ENCODE peak calls at places on chromosomes 11 and 22, in nine cellular contexts. C is right lobe of liver, W is IMR-90, Q is H54, J is esophagus muscularis mucosa, X is HepG2, P is uterus, E is transverse colon, A is sigmoid colon. N is an unnamed sample.

GRCh38 chr11:18277560-18278271 is 11.7 kb downstream of the SAA1 start:
- DNase-seq in C (no peak), P (no peak), J (no peak), A (no peak), E (no peak), W (peak), X (no peak), Q (no peak), N (peak)

GRCh38 chr22:45731041-45731797 is 59.6 kb downstream of the ATXN10 start:
- DNase-seq in Q (peak), C (no peak), W (peak), X (no peak), J (no peak), P (no peak), A (no peak), E (peak), N (no peak)

GRCh38 chr11:28690746-28691145 is 582.6 kb downstream of the METTL15 start:
- DNase-seq in A (no peak), W (peak), E (no peak), X (no peak), J (no peak), C (no peak), P (no peak), Q (no peak), N (no peak)

GRCh38 chr22:43409046-43409445 is 2.8 kb upstream of the MPPED1 start:
- DNase-seq in A (no peak), C (peak), P (no peak), E (no peak), W (no peak), Q (no peak), J (no peak), X (no peak), N (no peak)

GRCh38 chr22:36331912-36332622 is 55.7 kb downstream of the MYH9 start:
- DNase-seq in Q (no peak), A (peak), W (peak), C (no peak), X (no peak), E (peak), P (peak), J (no peak), N (peak)

GRCh38 chr22:37023743-37024338 is 4.3 kb downstream of the MPST start:
- DNase-seq in P (no peak), A (no peak), J (no peak), Q (no peak), X (peak), E (peak), C (peak), W (no peak), N (no peak)

GRCh38 chr22:37021710-37022482 is 2.4 kb downstream of the MPST start:
- DNase-seq in Q (peak), E (peak), P (no peak), C (peak), W (peak), A (no peak), J (no peak), X (no peak), N (peak)

GRCh38 chr11:46363455-46363920 is 16.2 kb downstream of the DGKZ start:
- DNase-seq in J (no peak), Q (peak), E (no peak), C (no peak), X (no peak), A (no peak), P (no peak), W (peak), N (no peak)

GRCh38 chr11:94623120-94623735 is 56.1 kb downstream of the PIWIL4 start:
- DNase-seq in P (peak), E (peak), J (no peak), Q (peak), C (no peak), A (no peak), W (peak), X (peak), N (peak)

GRCh38 chr11:69863544-69864200 is 44.5 kb upstream of the FGF3 start:
- DNase-seq in C (no peak), X (no peak), P (no peak), J (no peak), E (no peak), Q (no peak), W (no peak), A (no peak), N (no peak)

GRCh38 chr22:22689621-22690345 is 45.4 kb downstream of the GGTLC2 start:
- DNase-seq in Q (no peak), J (no peak), P (no peak), A (peak), W (no peak), C (no peak), E (no peak), X (no peak), N (no peak)

GRCh38 chr11:45108070-45109064 is 38.1 kb upstream of the PRDM11 start:
- DNase-seq in A (no peak), J (peak), X (no peak), Q (no peak), C (no peak), P (no peak), W (no peak), E (peak), N (no peak)

GRCh38 chr11:12693485-12694181 is 19.4 kb downstream of the TEAD1 start:
- DNase-seq in P (peak), J (no peak), X (peak), E (peak), Q (no peak), C (no peak), W (peak), A (peak), N (no peak)

GRCh38 chr11:66087148-66087908 is 17.3 kb downstream of the PACS1 start:
- DNase-seq in A (no peak), J (no peak), W (no peak), Q (no peak), E (no peak), C (no peak), X (no peak), P (no peak), N (no peak)

GRCh38 chr11:111932605-111932938 is 4.6 kb upstream of the DIXDC1 start:
- DNase-seq in E (no peak), J (no peak), A (no peak), W (peak), C (no peak), Q (no peak), P (no peak), X (no peak), N (no peak)

GRCh38 chr11:62171261-62171723 is 18.7 kb upstream of the SCGB1D1 start:
- DNase-seq in J (peak), W (peak), E (peak), A (peak), C (no peak), X (peak), P (peak), Q (peak), N (peak)

GRCh38 chr11:123451183-123451907 is 21.3 kb downstream of the GRAMD1B start:
- DNase-seq in E (no peak), A (no peak), P (no peak), W (no peak), Q (no peak), J (no peak), X (no peak), C (no peak), N (no peak)

GRCh38 chr11:122656073-122656630 is 630 bp downstream of the UBASH3B start:
- DNase-seq in J (no peak), W (peak), E (peak), A (peak), P (peak), Q (peak), C (peak), X (no peak), N (peak)

GRCh38 chr11:65873280-65874156 is 918 bp upstream of the EFEMP2 start:
- DNase-seq in A (peak), E (peak), P (peak), Q (peak), X (peak), J (peak), W (peak), C (peak), N (peak)

GRCh38 chr11:114880458-114880857 is 202.1 kb downstream of the NXPE2 start:
- DNase-seq in Q (no peak), W (no peak), E (no peak), P (no peak), C (no peak), J (no peak), A (no peak), X (no peak), N (no peak)

GRCh38 chr11:47377571-47378010 is 756 bp downstream of the SPI1 start:
- DNase-seq in P (no peak), J (no peak), X (no peak), A (no peak), C (peak), W (no peak), E (no peak), Q (no peak), N (peak)

GRCh38 chr11:69302447-69302846 is 8.5 kb downstream of the MYEOV start:
- DNase-seq in X (no peak), P (no peak), E (no peak), C (no peak), J (no peak), Q (no peak), W (no peak), A (no peak), N (no peak)

GRCh38 chr11:2761131-2762030 is 61.6 kb upstream of the KCNQ1OT1 start:
- DNase-seq in Q (no peak), P (no peak), A (peak), C (peak), W (no peak), E (peak), J (peak), X (no peak), N (peak)

GRCh38 chr11:93549986-93550385 is 6.8 kb upstream of the SMCO4 start:
- DNase-seq in W (no peak), J (no peak), A (no peak), X (no peak), E (no peak), P (no peak), Q (no peak), C (no peak), N (no peak)

GRCh38 chr11:114017723-114018122 is 41.8 kb upstream of the ZBTB16 start:
- DNase-seq in C (no peak), A (no peak), W (no peak), X (no peak), Q (no peak), J (no peak), P (no peak), E (no peak), N (no peak)

GRCh38 chr11:131704682-131705081 is 334.3 kb downstream of the NTM start:
- DNase-seq in A (no peak), W (no peak), X (no peak), Q (no peak), P (no peak), J (no peak), E (no peak), C (no peak), N (no peak)

GRCh38 chr11:69650832-69651344 is 9.9 kb downstream of the CCND1 start:
- DNase-seq in W (no peak), J (no peak), X (no peak), A (peak), E (no peak), C (peak), Q (no peak), P (no peak), N (no peak)

GRCh38 chr11:106958506-106959248 is 59.6 kb downstream of the GUCY1A2 start:
- DNase-seq in X (no peak), P (no peak), A (no peak), C (no peak), J (no peak), Q (no peak), W (no peak), E (no peak), N (no peak)

GRCh38 chr11:123197711-123198110 is 2.7 kb upstream of the CLMP start:
- DNase-seq in X (no peak), C (no peak), Q (peak), J (no peak), P (no peak), W (peak), A (no peak), E (no peak), N (no peak)

GRCh38 chr11:15038963-15039362 is 34.4 kb upstream of the CALCB start:
- DNase-seq in W (peak), Q (no peak), C (no peak), X (no peak), J (no peak), A (no peak), E (no peak), P (no peak), N (no peak)

GRCh38 chr11:88174627-88175003 is 628 bp downstream of the RAB38 start:
- DNase-seq in Q (no peak), C (peak), J (no peak), A (peak), W (peak), X (no peak), P (peak), E (peak), N (peak)

GRCh38 chr11:68749061-68749491 is 2.2 kb downstream of the TESMIN start:
- DNase-seq in X (no peak), P (no peak), Q (no peak), C (no peak), W (peak), A (no peak), E (no peak), J (no peak), N (no peak)

GRCh38 chr11:8288166-8288772 is 24.6 kb upstream of the LMO1 start:
- DNase-seq in C (no peak), W (no peak), J (no peak), E (no peak), X (no peak), A (no peak), Q (no peak), P (no peak), N (no peak)

GRCh38 chr11:82978422-82979099 is 77.0 kb downstream of the DDIAS start:
- DNase-seq in A (no peak), W (peak), E (no peak), P (no peak), X (peak), J (no peak), Q (peak), C (no peak), N (no peak)

GRCh38 chr11:113874096-113874919 is 1.1 kb downstream of the USP28 start:
- DNase-seq in C (no peak), A (no peak), P (no peak), W (peak), E (no peak), J (no peak), X (no peak), Q (no peak), N (no peak)

GRCh38 chr11:59009661-59010060 is 70.4 kb downstream of the GLYATL1 start:
- DNase-seq in W (no peak), E (no peak), X (no peak), Q (no peak), C (no peak), P (no peak), J (no peak), A (no peak), N (no peak)

GRCh38 chr11:199004-199581 is 6.2 kb downstream of the SCGB1C1 start:
- DNase-seq in A (peak), Q (no peak), E (peak), X (no peak), C (peak), W (no peak), P (no peak), J (no peak), N (no peak)

GRCh38 chr11:110951609-110952008 is 239.4 kb upstream of the ARHGAP20 start:
- DNase-seq in J (no peak), E (no peak), Q (no peak), W (no peak), P (no peak), X (no peak), A (no peak), C (no peak), N (no peak)

GRCh38 chr11:72812604-72812967 is 1.6 kb upstream of the ATG16L2 start:
- DNase-seq in J (no peak), A (no peak), E (no peak), Q (no peak), X (no peak), P (no peak), W (no peak), C (peak), N (no peak)

GRCh38 chr11:72813740-72814138 is 472 bp upstream of the ATG16L2 start:
- DNase-seq in X (peak), W (peak), A (peak), Q (peak), P (no peak), J (peak), E (peak), C (peak), N (peak)

GRCh38 chr11:72814831-72815618 is 814 bp downstream of the ATG16L2 start:
- DNase-seq in J (no peak), E (peak), P (no peak), W (peak), C (no peak), X (peak), Q (peak), A (no peak), N (peak)

GRCh38 chr11:72812968-72813739 is 1.1 kb upstream of the ATG16L2 start:
- DNase-seq in X (peak), C (no peak), J (no peak), P (no peak), Q (peak), A (peak), E (peak), W (peak), N (peak)

GRCh38 chr11:72814139-72814830 is at the start of gene ATG16L2:
- DNase-seq in E (peak), A (peak), C (peak), Q (peak), P (peak), J (no peak), W (peak), X (peak), N (peak)
- TF ChIP-seq POLR2A in E (peak), A (peak), C (peak), Q (peak), P (peak), J (peak), W (peak), X (peak), N (peak)

GRCh38 chr22:40951795-40952602 is 821 bp downstream of the RBX1 start:
- DNase-seq in J (no peak), W (peak), Q (no peak), X (no peak), C (no peak), P (no peak), E (no peak), A (no peak), N (peak)

GRCh38 chr22:40954095-40954494 is 2.9 kb downstream of the RBX1 start:
- DNase-seq in Q (no peak), P (no peak), J (no peak), A (no peak), X (no peak), W (no peak), C (no peak), E (no peak), N (peak)

GRCh38 chr22:40955516-40955915 is 4.3 kb downstream of the RBX1 start:
- DNase-seq in J (no peak), C (no peak), P (no peak), E (no peak), W (peak), Q (no peak), A (no peak), X (no peak), N (peak)

GRCh38 chr22:40953446-40953845 is 2.3 kb downstream of the RBX1 start:
- DNase-seq in A (no peak), J (no peak), P (no peak), Q (no peak), E (no peak), X (no peak), W (no peak), C (no peak), N (peak)

DNA sequence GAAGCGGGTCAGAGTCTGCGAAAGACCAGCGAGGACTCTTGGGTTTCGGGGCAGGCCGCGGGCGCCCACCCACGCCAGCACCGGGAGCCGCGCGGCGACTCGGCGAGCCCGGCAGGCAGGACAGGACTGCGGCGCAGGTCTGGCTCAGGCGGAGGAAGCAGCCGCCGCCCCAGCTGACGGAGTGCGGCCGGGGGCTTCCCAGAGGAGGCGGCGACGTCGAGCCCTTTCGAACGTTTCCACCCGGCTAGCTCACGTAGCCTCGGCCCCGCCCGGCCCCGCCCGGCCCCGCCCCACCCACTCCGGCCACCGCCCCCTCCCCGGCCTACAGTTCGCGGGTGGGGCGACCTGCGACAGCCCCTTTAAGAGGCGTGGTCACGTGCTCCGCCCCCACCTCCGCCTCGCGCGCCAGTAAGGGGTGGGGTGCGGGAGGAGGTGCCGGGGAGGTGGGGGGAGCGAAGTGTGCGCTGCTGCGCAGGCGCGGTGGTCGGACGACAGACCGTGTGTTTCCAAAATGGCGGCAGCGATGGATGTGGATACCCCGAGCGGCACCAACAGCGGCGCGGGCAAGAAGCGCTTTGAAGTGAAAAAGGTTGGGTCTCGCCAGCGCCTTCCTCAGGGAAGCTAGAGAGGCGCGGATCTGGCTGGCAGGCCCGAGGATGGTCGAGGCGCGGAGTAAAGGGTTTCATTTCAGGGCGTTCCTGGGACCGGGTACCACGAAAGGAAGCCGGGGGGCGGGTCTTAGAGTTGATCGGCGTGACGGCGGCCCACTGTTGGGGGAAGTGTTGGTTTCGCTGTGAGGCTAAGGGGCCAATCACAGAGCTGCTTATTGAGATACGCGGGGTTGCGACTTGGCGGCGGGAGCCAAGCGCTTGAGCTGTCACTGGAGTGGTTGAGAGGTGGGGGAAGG is at the start of gene RBX1:
- DNase-seq in X (peak), E (peak), C (peak), Q (peak), A (peak), P (peak), W (peak), J (peak), N (peak)
- TF ChIP-seq POLR2A in X (peak), E (peak), C (peak), Q (peak), A (peak), P (peak), W (peak), J (peak), N (peak)

GRCh38 chr11:128506999-128507591 is 80.3 kb downstream of the ETS1 start:
- DNase-seq in Q (no peak), C (peak), X (no peak), P (peak), J (peak), E (peak), W (peak), A (peak), N (no peak)
- TF ChIP-seq POLR2A in Q (peak), C (peak), X (no peak), P (no peak), J (no peak), E (peak), W (peak), A (peak), N (no peak)

GRCh38 chr22:30606455-30607299 is at the start of gene TCN2:
- DNase-seq in W (peak), Q (peak), E (peak), C (peak), J (peak), P (peak), X (peak), A (peak), N (peak)
- TF ChIP-seq POLR2A in W (no peak), Q (peak), E (peak), C (peak), J (peak), P (no peak), X (no peak), A (no peak), N (no peak)

GRCh38 chr22:19664951-19665783 is 49.1 kb upstream of the SEPTIN5 start:
- DNase-seq in Q (no peak), C (no peak), E (no peak), W (no peak), J (peak), P (no peak), X (no peak), A (no peak), N (no peak)

GRCh38 chr22:19663286-19663815 is 51.0 kb upstream of the SEPTIN5 start:
- DNase-seq in E (peak), Q (peak), W (peak), P (no peak), C (no peak), A (no peak), J (no peak), X (no peak), N (peak)

GRCh38 chr22:19663821-19664325 is 50.4 kb upstream of the SEPTIN5 start:
- DNase-seq in E (no peak), C (no peak), A (no peak), J (no peak), X (no peak), Q (no peak), W (peak), P (peak), N (no peak)

GRCh38 chr22:19665784-19666662 is 48.3 kb upstream of the SEPTIN5 start:
- DNase-seq in J (peak), E (no peak), P (no peak), X (no peak), Q (no peak), A (no peak), C (no peak), W (no peak), N (no peak)

DNA sequence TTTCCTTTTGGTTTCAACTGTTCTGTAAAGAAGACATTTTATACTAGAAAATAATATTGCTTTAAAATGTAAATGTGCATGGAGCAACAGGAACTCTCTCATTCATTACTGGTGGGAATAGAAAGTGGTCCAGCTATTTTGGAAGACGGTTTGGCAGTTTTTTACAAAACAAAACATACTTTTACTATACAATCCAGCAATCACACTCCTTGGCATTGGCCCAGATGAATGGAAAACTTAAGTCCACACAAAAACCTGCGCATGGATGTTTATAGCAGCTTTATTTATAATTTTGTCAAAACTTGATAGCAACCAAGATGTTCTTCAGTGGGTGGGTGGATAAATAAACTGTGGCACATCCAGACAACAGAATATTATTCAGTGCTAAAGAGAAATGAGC is 49.9 kb upstream of the SEPTIN5 start:
- DNase-seq in W (peak), E (no peak), Q (no peak), C (no peak), P (no peak), A (no peak), X (no peak), J (no peak), N (no peak)
- TF ChIP-seq POLR2A in W (no peak), E (no peak), Q (no peak), C (no peak), P (no peak), A (no peak), X (no peak), J (no peak), N (no peak)

GRCh38 chr22:27475548-27475897 is 326.0 kb downstream of the MN1 start:
- DNase-seq in X (no peak), C (no peak), Q (no peak), W (no peak), J (no peak), A (no peak), E (no peak), P (no peak), N (no peak)
- TF ChIP-seq POLR2A in X (no peak), C (no peak), Q (no peak), W (no peak), J (no peak), A (no peak), E (no peak), P (no peak), N (no peak)

N was measured in erythroblast.